ENCODE peak calls at places on chromosome 17, in six cellular contexts. U is neural crest cell; Y is AG04449; H is CD8-positive, alpha-beta T cell; J is stomach; W is kidney. A is an unnamed sample.

GRCh38 chr17:45160505-45161287 is 979 bp upstream of the HEXIM2 start:
- DNase-seq in Y (no peak), W (peak), J (peak), H (peak), U (peak), A (peak)

GRCh38 chr17:17694229-17695081 is 13.2 kb downstream of the RAI1 start:
- DNase-seq in H (peak), Y (no peak), W (peak), J (peak), U (peak), A (peak)

GRCh38 chr17:78255953-78256704 is 24.7 kb downstream of the TMEM235 start:
- DNase-seq in U (no peak), J (no peak), Y (no peak), H (no peak), W (no peak), A (no peak)

GRCh38 chr17:28252436-28252835 is 66.6 kb upstream of the TMEM97 start:
- DNase-seq in Y (no peak), H (no peak), U (no peak), J (no peak), W (no peak), A (no peak)

GRCh38 chr17:58541249-58541648 is 26.8 kb upstream of the MTMR4 start:
- DNase-seq in H (no peak), J (no peak), U (no peak), Y (no peak), W (no peak), A (no peak)

GRCh38 chr17:43135454-43135819 is 10.3 kb upstream of the BRCA1 start:
- DNase-seq in W (no peak), U (no peak), J (no peak), Y (no peak), H (no peak), A (no peak)

GRCh38 chr17:38749222-38750043 is 1.3 kb upstream of the PCGF2 start:
- DNase-seq in W (peak), U (peak), H (no peak), Y (no peak), J (peak), A (peak)

GRCh38 chr17:56834380-56835258 is 668 bp downstream of the DGKE start:
- DNase-seq in J (peak), Y (no peak), H (peak), W (peak), U (peak), A (no peak)

GRCh38 chr17:10600551-10600950 is 51.1 kb upstream of the MYH2 start:
- DNase-seq in U (no peak), H (no peak), W (no peak), Y (no peak), J (no peak), A (no peak)

GRCh38 chr17:67212716-67213417 is 32.1 kb downstream of the HELZ start:
- DNase-seq in U (no peak), W (no peak), Y (peak), J (no peak), H (no peak), A (no peak)

GRCh38 chr17:1137465-1137894 is 42.3 kb downstream of the ABR start:
- DNase-seq in J (no peak), Y (no peak), U (no peak), W (no peak), H (no peak), A (no peak)

GRCh38 chr17:81239714-81240555 is 817 bp downstream of the NDUFAF8 start:
- DNase-seq in Y (no peak), J (no peak), U (no peak), H (peak), W (no peak), A (no peak)

GRCh38 chr17:79707931-79708891 is 22.5 kb upstream of the ENPP7 start:
- DNase-seq in W (no peak), Y (no peak), H (peak), U (peak), J (peak), A (peak)

GRCh38 chr17:66190738-66191606 is 961 bp downstream of the CEP112 start:
- DNase-seq in Y (no peak), J (no peak), W (no peak), U (no peak), H (no peak), A (no peak)

GRCh38 chr17:66185842-66186241 is 6.1 kb downstream of the CEP112 start:
- DNase-seq in H (no peak), J (no peak), U (no peak), Y (no peak), W (no peak), A (no peak)

GRCh38 chr17:66192378-66192687 is 400 bp upstream of the CEP112 start:
- DNase-seq in W (no peak), U (no peak), J (no peak), H (no peak), Y (no peak), A (no peak)

GRCh38 chr17:66187718-66188117 is 4.2 kb downstream of the CEP112 start:
- DNase-seq in Y (no peak), W (no peak), U (no peak), H (no peak), J (no peak), A (no peak)

GRCh38 chr17:66191607-66192377 is at the start of gene CEP112:
- DNase-seq in H (peak), J (peak), U (peak), Y (no peak), W (peak), A (peak)
- TF ChIP-seq CTCF in H (no peak), J (no peak), U (no peak), Y (peak), W (no peak), A (no peak)

GRCh38 chr17:76585649-76586593 is at the start of gene ST6GALNAC2:
- DNase-seq in J (peak), H (peak), W (peak), U (peak), Y (no peak), A (no peak)
- TF ChIP-seq CTCF in J (peak), H (no peak), W (peak), U (peak), Y (peak), A (no peak)

GRCh38 chr17:68576811-68577551 is 24.2 kb downstream of the FAM20A start:
- DNase-seq in Y (no peak), J (no peak), W (peak), U (no peak), H (no peak), A (no peak)
- TF ChIP-seq CTCF in Y (no peak), J (no peak), W (no peak), U (no peak), H (no peak), A (no peak)

GRCh38 chr17:7281953-7282751 is 634 bp downstream of the SLC2A4 start:
- DNase-seq in W (peak), H (no peak), Y (no peak), U (peak), J (no peak), A (no peak)

GRCh38 chr17:7281074-7281952 is at the start of gene SLC2A4:
- DNase-seq in H (peak), Y (no peak), U (peak), J (peak), W (peak), A (peak)

GRCh38 chr17:7284911-7285310 is 3.4 kb downstream of the SLC2A4 start:
- DNase-seq in U (no peak), J (no peak), W (no peak), H (no peak), Y (no peak), A (no peak)

GRCh38 chr17:7283471-7284216 is 2.1 kb downstream of the SLC2A4 start:
- DNase-seq in H (no peak), W (no peak), Y (no peak), J (no peak), U (no peak), A (no peak)

GRCh38 chr17:7282752-7283321 is 1.3 kb downstream of the SLC2A4 start:
- DNase-seq in H (no peak), J (no peak), W (no peak), Y (no peak), U (no peak), A (no peak)
- TF ChIP-seq CTCF in H (no peak), J (no peak), W (no peak), Y (no peak), U (no peak), A (no peak)

DNA sequence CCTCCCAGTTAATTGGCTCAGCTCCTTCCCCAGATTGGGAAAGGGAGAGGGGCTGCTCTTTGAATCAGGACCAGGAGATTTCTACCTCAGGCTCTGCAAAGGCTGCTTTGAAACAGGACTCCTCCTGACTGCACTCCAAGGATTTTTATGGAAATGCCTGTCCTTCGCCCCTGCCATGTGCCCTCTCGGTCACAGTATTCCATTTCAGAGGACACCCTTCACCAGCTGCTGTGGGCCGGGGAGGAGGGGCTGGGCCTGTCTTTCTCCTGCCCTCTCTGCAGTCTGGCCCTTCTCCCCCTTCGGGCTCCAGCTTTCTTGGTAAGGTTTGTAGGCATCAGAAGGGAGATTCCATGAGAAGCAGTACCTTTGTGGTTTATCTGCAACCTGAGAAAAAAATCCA is 13.6 kb downstream of the MRM1 start:
- DNase-seq in H (no peak), U (no peak), Y (no peak), J (no peak), W (no peak), A (no peak)
- TF ChIP-seq CTCF in H (no peak), U (no peak), Y (no peak), J (no peak), W (no peak), A (no peak)